ENCODE peak calls at places on chromosomes 12 and 14, in four cellular contexts. R is K562, U is H1, N is HepG2. J is an unnamed sample.

GRCh38 chr12:63276537-63277365 is 125.8 kb upstream of the AVPR1A start:
- DNase-seq in R (peak; percentile 38), U (peak; percentile 69), N (peak; percentile 44), J (no peak)

GRCh38 chr12:15131462-15131861 is 89.8 kb downstream of the RERG start:
- DNase-seq in R (no peak), U (no peak), N (no peak), J (peak; percentile 31)

GRCh38 chr14:39492267-39492666 is 60.0 kb upstream of the FBXO33 start:
- DNase-seq in R (no peak), U (no peak), N (no peak), J (peak; percentile 14)

GRCh38 chr12:99918003-99918402 is 66.7 kb downstream of the ANKS1B start:
- DNase-seq in R (no peak), U (no peak), N (no peak), J (no peak)

GRCh38 chr12:113103756-113104450 is 31.7 kb downstream of the RASAL1 start:
- DNase-seq in R (peak; percentile 57), U (peak; percentile 89), N (peak; percentile 27), J (no peak)

GRCh38 chr14:51444381-51445000 is 204.4 kb downstream of the TMX1 start:
- DNase-seq in R (no peak), U (no peak), N (no peak), J (no peak)

GRCh38 chr12:64457036-64457435 is 5.1 kb downstream of the TBK1 start:
- DNase-seq in R (peak; percentile 89), U (no peak), N (no peak), J (no peak)

GRCh38 chr14:102924632-102925588 is 2.4 kb downstream of the AMN start:
- DNase-seq in R (peak; percentile 16), U (no peak), N (no peak), J (no peak)

GRCh38 chr12:129467289-129467688 is 436.5 kb downstream of the TMEM132D start:
- DNase-seq in R (peak; percentile 11), U (no peak), N (no peak), J (no peak)

GRCh38 chr14:22168092-22168955 is 420.7 kb downstream of the DAD1 start:
- DNase-seq in R (no peak), U (no peak), N (peak; percentile 29), J (no peak)

GRCh38 chr12:1594045-1594294 is 411 bp downstream of the FBXL14 start:
- DNase-seq in R (peak; percentile 66), U (no peak), N (no peak), J (peak; percentile 28)

GRCh38 chr12:2244013-2244861 is 191.4 kb downstream of the CACNA1C start:
- DNase-seq in R (no peak), U (no peak), N (peak; percentile 50), J (no peak)

GRCh38 chr12:121059031-121059898 is 20.2 kb upstream of the OASL start:
- DNase-seq in R (no peak), U (no peak), N (no peak), J (no peak)

GRCh38 chr14:77094672-77095284 is 3.3 kb upstream of the CIPC start:
- DNase-seq in R (peak; percentile 81), U (peak; percentile 91), N (peak; percentile 63), J (peak; percentile 88)

GRCh38 chr12:85725991-85726390 is 110.2 kb downstream of the RASSF9 start:
- DNase-seq in R (no peak), U (no peak), N (no peak), J (peak; percentile 4)

GRCh38 chr14:75449703-75450102 is 21.9 kb downstream of the JDP2 start:
- DNase-seq in R (no peak), U (no peak), N (no peak), J (no peak)
- TF ChIP-seq RNF2 in R (no peak), U (no peak), N (no peak), J (no peak)

GRCh38 chr14:58199726-58200479 is at the start of gene ACTR10:
- DNase-seq in R (peak; percentile 93), U (peak; percentile 87), N (peak; percentile 75), J (peak; percentile 72)
- TF ChIP-seq RNF2 in R (no peak), U (no peak), N (no peak), J (no peak)

DNA sequence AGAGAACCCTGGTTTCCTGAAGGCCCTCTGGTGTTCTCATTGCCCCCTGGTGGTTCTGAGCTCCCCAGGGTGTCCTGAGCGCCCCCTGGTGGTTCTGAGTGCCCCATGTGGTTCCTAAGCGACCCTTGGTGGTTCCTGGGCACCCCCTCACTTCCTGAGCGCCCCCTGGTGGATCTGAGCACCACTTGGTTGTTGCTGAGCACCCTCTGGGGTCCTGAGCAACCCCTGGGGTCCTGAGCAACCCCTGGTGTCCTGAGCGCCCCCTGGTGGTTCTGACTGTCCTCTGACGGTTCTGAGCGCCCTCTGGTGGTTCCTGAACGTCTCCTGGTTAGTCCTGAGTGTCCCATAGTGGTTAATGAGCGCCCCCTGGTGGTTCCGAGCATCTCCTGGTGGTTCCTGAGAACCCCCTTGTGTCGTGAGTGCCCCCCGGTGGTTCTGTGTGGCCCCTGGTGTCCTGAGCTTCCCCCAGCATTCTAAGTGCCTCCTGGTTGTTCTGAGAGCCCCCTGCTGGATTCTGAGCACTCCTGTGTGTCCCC is 568.3 kb downstream of the TMEM121 start:
- DNase-seq in R (no peak), U (peak; percentile 48), N (peak; percentile 42), J (no peak)
- TF ChIP-seq RNF2 in R (no peak), U (no peak), N (no peak), J (no peak)

DNA sequence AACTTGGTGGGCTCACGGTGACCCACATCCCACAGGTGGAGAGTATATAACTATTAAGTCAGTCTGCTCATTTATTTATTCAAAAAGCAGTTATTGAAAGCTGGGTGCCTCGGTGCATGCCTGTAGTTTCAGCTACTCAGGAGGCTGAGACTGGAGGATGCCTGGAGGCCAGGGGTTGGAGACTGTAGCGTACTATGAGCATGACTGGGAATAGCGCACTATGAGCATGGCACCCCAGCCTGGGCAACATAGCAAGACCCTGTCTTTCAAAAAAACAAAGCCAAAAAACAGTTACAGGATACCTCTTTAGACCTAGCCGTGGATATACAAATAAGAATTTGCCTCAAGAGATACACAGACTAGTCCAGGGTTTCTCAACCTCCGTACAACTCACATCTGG is 139.8 kb downstream of the ZFP36L1 start:
- DNase-seq in R (no peak), U (no peak), N (no peak), J (no peak)
- TF ChIP-seq RNF2 in R (no peak), U (no peak), N (no peak), J (no peak)

DNA sequence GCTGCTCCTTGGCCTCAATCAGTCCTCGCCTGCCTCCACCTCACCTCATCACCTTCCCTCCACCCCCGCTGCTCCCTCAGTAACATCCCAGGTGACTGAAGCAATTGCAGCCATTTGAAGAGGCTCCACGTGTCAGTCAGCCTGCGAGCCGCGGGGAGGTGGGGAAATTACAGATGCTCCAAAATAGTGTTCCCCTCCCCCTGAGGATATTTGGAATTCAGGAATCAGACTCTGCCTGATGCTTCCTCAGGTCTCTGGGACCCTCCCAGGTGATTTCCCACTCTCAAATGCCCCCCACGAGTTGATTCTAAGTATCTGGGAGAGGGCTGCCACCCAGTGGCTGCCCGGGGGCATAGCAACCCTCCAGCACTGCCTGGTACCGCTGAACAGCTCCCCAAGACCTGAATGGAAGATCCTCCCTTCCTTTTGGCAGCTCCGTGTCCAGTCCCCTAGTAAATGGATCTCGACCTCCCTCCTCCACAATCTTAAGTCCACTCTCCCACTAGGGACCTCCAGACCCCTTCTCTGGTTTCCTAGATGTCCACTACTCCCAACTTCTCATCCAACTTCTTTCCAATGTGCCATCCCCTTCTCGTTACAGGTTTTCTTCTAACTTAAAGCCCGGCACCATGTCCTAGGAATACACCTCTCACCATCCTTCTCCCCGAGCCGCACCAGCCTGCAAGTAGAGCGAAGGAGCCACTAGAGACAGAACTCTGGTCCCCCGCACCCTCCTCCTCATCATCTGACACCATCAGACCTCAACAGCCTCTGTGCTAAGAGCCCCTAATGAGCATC is 1.4 kb upstream of the ASIC1 start:
- DNase-seq in R (peak; percentile 77), U (peak; percentile 82), N (peak; percentile 30), J (peak; percentile 59)
- TF ChIP-seq RNF2 in R (no peak), U (no peak), N (no peak), J (no peak)

DNA sequence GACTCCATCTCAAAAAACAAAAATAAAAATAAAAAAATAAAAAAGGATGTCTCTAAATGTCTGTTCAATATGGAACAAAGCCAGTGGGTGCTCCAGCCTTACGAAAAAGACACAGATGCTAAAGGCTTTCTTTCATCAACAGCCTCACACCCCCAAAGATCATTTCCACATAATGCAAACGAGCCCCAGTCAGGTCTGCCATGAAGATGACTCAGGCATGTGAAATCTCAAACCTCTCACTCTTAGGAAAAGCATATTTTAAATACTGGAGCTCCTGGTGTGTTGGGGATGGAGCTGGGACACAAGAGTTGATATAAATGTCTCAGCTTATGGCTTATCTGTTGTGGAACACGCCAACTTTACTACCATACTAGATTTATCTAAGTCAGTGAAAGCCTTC is 49.9 kb upstream of the PLXNC1 start:
- DNase-seq in R (peak; percentile 21), U (no peak), N (no peak), J (no peak)
- TF ChIP-seq RNF2 in R (no peak), U (no peak), N (no peak), J (no peak)